ENCODE peak calls at places on chromosomes 7 and 10, in ten cellular contexts. P, O, B, T, N, L, Q, X, D and E are unnamed samples.

GRCh38 chr7:2470204-2471021 is 5.8 kb downstream of the GRIFIN start:
- DNase-seq in P (no peak), O (no peak), B (no peak), T (no peak), N (no peak), L (no peak), Q (no peak), X (no peak), D (no peak), E (no peak)

GRCh38 chr10:55144001-55144400 is 343.0 kb upstream of the PCDH15 start:
- DNase-seq in P (no peak), O (peak), B (no peak), T (no peak), N (no peak), L (no peak), Q (no peak), X (no peak), D (no peak), E (no peak)

GRCh38 chr7:47259682-47260081 is 322.2 kb downstream of the TNS3 start:
- DNase-seq in P (no peak), O (no peak), B (no peak), T (no peak), N (no peak), L (no peak), Q (no peak), X (no peak), D (no peak), E (no peak)

GRCh38 chr7:285731-286130 is 4.2 kb upstream of the FOXL3 start:
- DNase-seq in P (no peak), O (no peak), B (no peak), T (no peak), N (no peak), L (no peak), Q (no peak), X (no peak), D (peak), E (no peak)

GRCh38 chr7:30867483-30867882 is 44.2 kb upstream of the AQP1 start:
- DNase-seq in P (no peak), O (no peak), B (no peak), T (no peak), N (no peak), L (no peak), Q (no peak), X (no peak), D (no peak), E (no peak)

GRCh38 chr10:126500866-126501265 is 112.6 kb upstream of the ADAM12 start:
- DNase-seq in P (no peak), O (no peak), B (no peak), T (no peak), N (no peak), L (peak), Q (no peak), X (no peak), D (no peak), E (no peak)

GRCh38 chr7:150380463-150380862 is 1.3 kb downstream of the ZNF775 start:
- DNase-seq in P (no peak), O (no peak), B (no peak), T (no peak), N (no peak), L (no peak), Q (no peak), X (no peak), D (no peak), E (no peak)

GRCh38 chr7:94401411-94401810 is 6.7 kb downstream of the COL1A2 start:
- DNase-seq in P (no peak), O (no peak), B (no peak), T (no peak), N (no peak), L (no peak), Q (no peak), X (no peak), D (no peak), E (no peak)

GRCh38 chr10:110356628-110357245 is 52.0 kb upstream of the SMNDC1 start:
- DNase-seq in P (peak), O (peak), B (peak), T (peak), N (peak), L (no peak), Q (no peak), X (no peak), D (peak), E (no peak)

GRCh38 chr7:72152171-72153131 is 259.7 kb downstream of the CALN1 start:
- DNase-seq in P (no peak), O (no peak), B (no peak), T (no peak), N (no peak), L (no peak), Q (no peak), X (no peak), D (no peak), E (no peak)

GRCh38 chr7:51029131-51029530 is 246.4 kb upstream of the GRB10 start:
- DNase-seq in P (no peak), O (no peak), B (no peak), T (no peak), N (no peak), L (no peak), Q (no peak), X (no peak), D (no peak), E (no peak)

GRCh38 chr7:147298611-147299043 is 1182.0 kb downstream of the CNTNAP2 start:
- DNase-seq in P (no peak), O (peak), B (peak), T (no peak), N (no peak), L (no peak), Q (no peak), X (no peak), D (no peak), E (no peak)

GRCh38 chr7:947391-948210 is 6.9 kb downstream of the ADAP1 start:
- DNase-seq in P (no peak), O (no peak), B (no peak), T (no peak), N (no peak), L (no peak), Q (no peak), X (no peak), D (no peak), E (peak)

GRCh38 chr7:97844036-97844435 is 28.2 kb downstream of the ASNS start:
- DNase-seq in P (no peak), O (peak), B (no peak), T (no peak), N (no peak), L (no peak), Q (no peak), X (no peak), D (no peak), E (no peak)

GRCh38 chr7:127745445-127745844 is 93.5 kb downstream of the SND1 start:
- DNase-seq in P (no peak), O (no peak), B (no peak), T (no peak), N (no peak), L (no peak), Q (no peak), X (no peak), D (no peak), E (no peak)